ENCODE peak calls at places on chromosomes 3 and 15, in ten cellular contexts. M is NCI-H345; W is NCI-H187; J is tibial nerve; P is stimulated activated CD8-positive, alpha-beta memory T cell treated with anti-CD3 and anti-CD28 coated beads, Interleukin-2, amount 100 ng/mL, for 48 hours; E is activated naive CD4-positive, alpha-beta T cell; K is vagina; C is neuronal stem cell; T is CD8-positive, alpha-beta memory T cell; Q is LoVo. H is an unnamed sample.

GRCh38 chr3:187878776-187879524 is 133.7 kb upstream of the BCL6 start:
- DNase-seq in W (no peak), E (no peak), C (no peak), P (no peak), K (no peak), J (no peak), M (no peak), T (no peak), Q (peak), H (no peak)

GRCh38 chr15:65215496-65215895 is 4.2 kb upstream of the CILP start:
- DNase-seq in W (no peak), K (no peak), T (no peak), J (no peak), E (no peak), M (no peak), C (no peak), Q (no peak), P (no peak), H (no peak)

GRCh38 chr3:120244834-120245225 is 40.2 kb downstream of the GPR156 start:
- DNase-seq in E (no peak), T (no peak), P (no peak), J (no peak), W (no peak), C (peak), Q (no peak), M (no peak), K (no peak), H (no peak)

GRCh38 chr3:65777050-65777449 is 261.7 kb downstream of the MAGI1 start:
- DNase-seq in E (no peak), P (no peak), T (no peak), K (no peak), Q (no peak), C (no peak), J (no peak), W (no peak), M (no peak), H (no peak)

GRCh38 chr3:191376742-191377141 is 46.4 kb upstream of the UTS2B start:
- DNase-seq in T (no peak), Q (peak), E (no peak), P (no peak), K (no peak), W (no peak), M (no peak), J (no peak), C (no peak), H (peak)

GRCh38 chr3:183554377-183554776 is 1.1 kb downstream of the KLHL6 start:
- DNase-seq in J (no peak), K (no peak), E (no peak), C (no peak), Q (no peak), M (no peak), W (no peak), P (no peak), T (no peak), H (no peak)

GRCh38 chr3:76505202-76505875 is 534.6 kb upstream of the ROBO2 start:
- DNase-seq in C (no peak), K (no peak), T (no peak), J (no peak), E (no peak), M (no peak), W (no peak), Q (no peak), P (no peak), H (no peak)

GRCh38 chr3:35505181-35505580 is 134.1 kb upstream of the ARPP21 start:
- DNase-seq in Q (no peak), T (no peak), P (no peak), W (no peak), M (peak), C (peak), J (no peak), E (no peak), K (no peak), H (no peak)

GRCh38 chr3:160931474-160931873 is 173.7 kb downstream of the B3GALNT1 start:
- DNase-seq in J (no peak), E (no peak), K (no peak), C (no peak), Q (no peak), W (no peak), T (no peak), P (no peak), M (no peak), H (peak)

GRCh38 chr15:73965730-73966103 is 26.4 kb downstream of the STOML1 start:
- DNase-seq in T (no peak), P (no peak), Q (no peak), E (no peak), W (no peak), K (no peak), M (no peak), J (no peak), C (no peak), H (no peak)

H was measured in fibroblast of the conjunctiva.